ENCODE peak calls at places on chromosomes 12 and 14, in ten cellular contexts. One of them, this sample, is unnamed.

GRCh38 chr12:132719141-132719953 is 8.7 kb downstream of the PGAM5 start:
- DNase-seq in cardiac fibroblast: no peak
- DNase-seq in ovary: no peak
- DNase-seq in fibroblast of lung: no peak
- DNase-seq in HFFc6: no peak
- DNase-seq in fibroblast of the aortic adventitia: no peak
- DNase-seq in mammary epithelial cell: peak; percentile 20
- DNase-seq in WTC11: no peak
- DNase-seq in activated CD8-positive, alpha-beta T cell treated with anti-CD3 and anti-CD28 coated beads for 36 hours: no peak
- DNase-seq in endodermal cell: no peak
- DNase-seq in this sample: no peak

GRCh38 chr14:39381366-39381765 is 50.9 kb downstream of the FBXO33 start:
- DNase-seq in mammary epithelial cell: no peak
- DNase-seq in WTC11: no peak
- DNase-seq in cardiac fibroblast: no peak
- DNase-seq in endodermal cell: no peak
- DNase-seq in activated CD8-positive, alpha-beta T cell treated with anti-CD3 and anti-CD28 coated beads for 36 hours: no peak
- DNase-seq in ovary: peak; percentile 20
- DNase-seq in fibroblast of the aortic adventitia: no peak
- DNase-seq in HFFc6: no peak
- DNase-seq in fibroblast of lung: peak; percentile 7
- DNase-seq in this sample: no peak

GRCh38 chr12:24044973-24045703 is 95.7 kb upstream of the SOX5 start:
- DNase-seq in cardiac fibroblast: peak; percentile 10
- DNase-seq in ovary: no peak
- DNase-seq in HFFc6: no peak
- DNase-seq in fibroblast of lung: no peak
- DNase-seq in endodermal cell: no peak
- DNase-seq in activated CD8-positive, alpha-beta T cell treated with anti-CD3 and anti-CD28 coated beads for 36 hours: no peak
- DNase-seq in fibroblast of the aortic adventitia: no peak
- DNase-seq in WTC11: no peak
- DNase-seq in mammary epithelial cell: no peak
- DNase-seq in this sample: no peak

GRCh38 chr14:88493392-88494185 is 61.2 kb downstream of the PTPN21 start:
- DNase-seq in fibroblast of the aortic adventitia: no peak
- DNase-seq in endodermal cell: no peak
- DNase-seq in ovary: no peak
- DNase-seq in HFFc6: no peak
- DNase-seq in cardiac fibroblast: peak; percentile 19
- DNase-seq in WTC11: no peak
- DNase-seq in mammary epithelial cell: no peak
- DNase-seq in activated CD8-positive, alpha-beta T cell treated with anti-CD3 and anti-CD28 coated beads for 36 hours: no peak
- DNase-seq in fibroblast of lung: no peak
- DNase-seq in this sample: no peak

GRCh38 chr12:6201775-6202292 is 1.6 kb downstream of the CD9 start:
- DNase-seq in ovary: no peak
- DNase-seq in activated CD8-positive, alpha-beta T cell treated with anti-CD3 and anti-CD28 coated beads for 36 hours: no peak
- DNase-seq in HFFc6: no peak
- DNase-seq in fibroblast of the aortic adventitia: no peak
- DNase-seq in fibroblast of lung: no peak
- DNase-seq in mammary epithelial cell: no peak
- DNase-seq in cardiac fibroblast: no peak
- DNase-seq in WTC11: no peak
- DNase-seq in endodermal cell: no peak
- DNase-seq in this sample: no peak

GRCh38 chr14:56185991-56186390 is 67.8 kb downstream of the PELI2 start:
- DNase-seq in activated CD8-positive, alpha-beta T cell treated with anti-CD3 and anti-CD28 coated beads for 36 hours: no peak
- DNase-seq in ovary: no peak
- DNase-seq in endodermal cell: no peak
- DNase-seq in fibroblast of lung: no peak
- DNase-seq in cardiac fibroblast: no peak
- DNase-seq in WTC11: no peak
- DNase-seq in mammary epithelial cell: no peak
- DNase-seq in fibroblast of the aortic adventitia: no peak
- DNase-seq in HFFc6: no peak
- DNase-seq in this sample: no peak

GRCh38 chr14:101772770-101773169 is 11.3 kb downstream of the PPP2R5C start:
- DNase-seq in cardiac fibroblast: no peak
- DNase-seq in ovary: no peak
- DNase-seq in activated CD8-positive, alpha-beta T cell treated with anti-CD3 and anti-CD28 coated beads for 36 hours: no peak
- DNase-seq in HFFc6: no peak
- DNase-seq in endodermal cell: no peak
- DNase-seq in fibroblast of lung: no peak
- DNase-seq in WTC11: no peak
- DNase-seq in fibroblast of the aortic adventitia: no peak
- DNase-seq in mammary epithelial cell: no peak
- DNase-seq in this sample: no peak

GRCh38 chr14:68526420-68527105 is 266.3 kb downstream of the ZFP36L1 start:
- DNase-seq in WTC11: no peak
- DNase-seq in cardiac fibroblast: no peak
- DNase-seq in endodermal cell: no peak
- DNase-seq in fibroblast of lung: peak; percentile 79
- DNase-seq in mammary epithelial cell: no peak
- DNase-seq in activated CD8-positive, alpha-beta T cell treated with anti-CD3 and anti-CD28 coated beads for 36 hours: no peak
- DNase-seq in HFFc6: no peak
- DNase-seq in fibroblast of the aortic adventitia: peak; percentile 37
- DNase-seq in ovary: no peak
- DNase-seq in this sample: no peak

GRCh38 chr14:72901361-72901760 is 7.5 kb upstream of the DPF3 start:
- DNase-seq in mammary epithelial cell: no peak
- DNase-seq in cardiac fibroblast: no peak
- DNase-seq in ovary: no peak
- DNase-seq in fibroblast of the aortic adventitia: no peak
- DNase-seq in HFFc6: no peak
- DNase-seq in endodermal cell: no peak
- DNase-seq in WTC11: no peak
- DNase-seq in fibroblast of lung: no peak
- DNase-seq in activated CD8-positive, alpha-beta T cell treated with anti-CD3 and anti-CD28 coated beads for 36 hours: no peak
- DNase-seq in this sample: no peak

GRCh38 chr12:89185889-89186288 is 166.4 kb downstream of the DUSP6 start:
- DNase-seq in WTC11: no peak
- DNase-seq in ovary: no peak
- DNase-seq in fibroblast of lung: no peak
- DNase-seq in HFFc6: no peak
- DNase-seq in fibroblast of the aortic adventitia: peak; percentile 16
- DNase-seq in activated CD8-positive, alpha-beta T cell treated with anti-CD3 and anti-CD28 coated beads for 36 hours: no peak
- DNase-seq in endodermal cell: no peak
- DNase-seq in mammary epithelial cell: peak; percentile 63
- DNase-seq in cardiac fibroblast: no peak
- DNase-seq in this sample: no peak

GRCh38 chr12:31496257-31496656 is 94.7 kb downstream of the DENND5B start:
- DNase-seq in WTC11: no peak
- DNase-seq in mammary epithelial cell: no peak
- DNase-seq in fibroblast of the aortic adventitia: no peak
- DNase-seq in HFFc6: no peak
- DNase-seq in endodermal cell: no peak
- DNase-seq in ovary: no peak
- DNase-seq in fibroblast of lung: peak; percentile 20
- DNase-seq in cardiac fibroblast: no peak
- DNase-seq in activated CD8-positive, alpha-beta T cell treated with anti-CD3 and anti-CD28 coated beads for 36 hours: no peak
- DNase-seq in this sample: no peak

GRCh38 chr12:1634590-1635191 is 5.7 kb downstream of the WNT5B start:
- DNase-seq in WTC11: peak; percentile 83
- DNase-seq in activated CD8-positive, alpha-beta T cell treated with anti-CD3 and anti-CD28 coated beads for 36 hours: peak; percentile 72
- DNase-seq in mammary epithelial cell: peak; percentile 43
- DNase-seq in fibroblast of lung: peak; percentile 57
- DNase-seq in fibroblast of the aortic adventitia: peak; percentile 81
- DNase-seq in ovary: peak; percentile 77
- DNase-seq in endodermal cell: peak; percentile 97
- DNase-seq in cardiac fibroblast: peak; percentile 89
- DNase-seq in HFFc6: peak; percentile 65
- DNase-seq in this sample: peak; percentile 86

GRCh38 chr14:104794641-104795467 is 694 bp downstream of the AKT1 start:
- DNase-seq in mammary epithelial cell: peak; percentile 23
- DNase-seq in fibroblast of lung: peak; percentile 33
- DNase-seq in WTC11: no peak
- DNase-seq in fibroblast of the aortic adventitia: peak; percentile 22
- DNase-seq in activated CD8-positive, alpha-beta T cell treated with anti-CD3 and anti-CD28 coated beads for 36 hours: peak; percentile 31
- DNase-seq in endodermal cell: peak; percentile 76
- DNase-seq in cardiac fibroblast: no peak
- DNase-seq in ovary: no peak
- DNase-seq in HFFc6: no peak
- DNase-seq in this sample: no peak

GRCh38 chr14:105908481-105908911 is 382.1 kb downstream of the TMEM121 start:
- DNase-seq in activated CD8-positive, alpha-beta T cell treated with anti-CD3 and anti-CD28 coated beads for 36 hours: peak; percentile 37
- DNase-seq in cardiac fibroblast: no peak
- DNase-seq in endodermal cell: no peak
- DNase-seq in ovary: no peak
- DNase-seq in fibroblast of lung: no peak
- DNase-seq in WTC11: no peak
- DNase-seq in fibroblast of the aortic adventitia: no peak
- DNase-seq in HFFc6: no peak
- DNase-seq in mammary epithelial cell: no peak
- DNase-seq in this sample: no peak

GRCh38 chr12:29159690-29160089 is 10.6 kb downstream of the FAR2 start:
- DNase-seq in fibroblast of the aortic adventitia: no peak
- DNase-seq in endodermal cell: no peak
- DNase-seq in HFFc6: no peak
- DNase-seq in cardiac fibroblast: no peak
- DNase-seq in ovary: no peak
- DNase-seq in fibroblast of lung: no peak
- DNase-seq in WTC11: no peak
- DNase-seq in activated CD8-positive, alpha-beta T cell treated with anti-CD3 and anti-CD28 coated beads for 36 hours: no peak
- DNase-seq in mammary epithelial cell: no peak
- DNase-seq in this sample: no peak

GRCh38 chr14:24065408-24065807 is 6.0 kb upstream of the CPNE6 start:
- DNase-seq in HFFc6: no peak
- DNase-seq in activated CD8-positive, alpha-beta T cell treated with anti-CD3 and anti-CD28 coated beads for 36 hours: no peak
- DNase-seq in WTC11: no peak
- DNase-seq in fibroblast of the aortic adventitia: no peak
- DNase-seq in cardiac fibroblast: no peak
- DNase-seq in ovary: no peak
- DNase-seq in fibroblast of lung: no peak
- DNase-seq in endodermal cell: no peak
- DNase-seq in mammary epithelial cell: no peak
- DNase-seq in this sample: no peak
- TF ChIP-seq CTCF in HFFc6: no peak
- TF ChIP-seq CTCF in activated CD8-positive, alpha-beta T cell treated with anti-CD3 and anti-CD28 coated beads for 36 hours: no peak
- TF ChIP-seq CTCF in WTC11: no peak
- TF ChIP-seq CTCF in fibroblast of the aortic adventitia: no peak
- TF ChIP-seq CTCF in cardiac fibroblast: no peak
- TF ChIP-seq CTCF in ovary: no peak
- TF ChIP-seq CTCF in fibroblast of lung: no peak
- TF ChIP-seq CTCF in endodermal cell: no peak
- TF ChIP-seq CTCF in mammary epithelial cell: no peak
- TF ChIP-seq CTCF in this sample: no peak

GRCh38 chr12:53345486-53346195 is 9.5 kb upstream of the SP7 start:
- DNase-seq in mammary epithelial cell: no peak
- DNase-seq in fibroblast of lung: no peak
- DNase-seq in activated CD8-positive, alpha-beta T cell treated with anti-CD3 and anti-CD28 coated beads for 36 hours: no peak
- DNase-seq in HFFc6: no peak
- DNase-seq in WTC11: peak; percentile 28
- DNase-seq in ovary: peak; percentile 23
- DNase-seq in cardiac fibroblast: peak; percentile 75
- DNase-seq in endodermal cell: peak; percentile 74
- DNase-seq in fibroblast of the aortic adventitia: peak; percentile 70
- DNase-seq in this sample: peak; percentile 56
- TF ChIP-seq CTCF in mammary epithelial cell: no peak
- TF ChIP-seq CTCF in fibroblast of lung: no peak
- TF ChIP-seq CTCF in activated CD8-positive, alpha-beta T cell treated with anti-CD3 and anti-CD28 coated beads for 36 hours: peak; percentile 14
- TF ChIP-seq CTCF in HFFc6: peak; percentile 24
- TF ChIP-seq CTCF in WTC11: no peak
- TF ChIP-seq CTCF in ovary: no peak
- TF ChIP-seq CTCF in cardiac fibroblast: no peak
- TF ChIP-seq CTCF in endodermal cell: no peak
- TF ChIP-seq CTCF in fibroblast of the aortic adventitia: no peak
- TF ChIP-seq CTCF in this sample: no peak

GRCh38 chr12:125775507-125775906 is 710.3 kb downstream of the AACS start:
- DNase-seq in activated CD8-positive, alpha-beta T cell treated with anti-CD3 and anti-CD28 coated beads for 36 hours: no peak
- DNase-seq in ovary: no peak
- DNase-seq in endodermal cell: no peak
- DNase-seq in fibroblast of lung: no peak
- DNase-seq in HFFc6: no peak
- DNase-seq in fibroblast of the aortic adventitia: no peak
- DNase-seq in WTC11: no peak
- DNase-seq in cardiac fibroblast: no peak
- DNase-seq in mammary epithelial cell: no peak
- DNase-seq in this sample: no peak

GRCh38 chr12:125776212-125776611 is 711.0 kb downstream of the AACS start:
- DNase-seq in WTC11: no peak
- DNase-seq in HFFc6: no peak
- DNase-seq in fibroblast of lung: no peak
- DNase-seq in fibroblast of the aortic adventitia: no peak
- DNase-seq in endodermal cell: no peak
- DNase-seq in cardiac fibroblast: no peak
- DNase-seq in activated CD8-positive, alpha-beta T cell treated with anti-CD3 and anti-CD28 coated beads for 36 hours: no peak
- DNase-seq in ovary: no peak
- DNase-seq in mammary epithelial cell: no peak
- DNase-seq in this sample: no peak

GRCh38 chr12:125772403-125772802 is 707.2 kb downstream of the AACS start:
- DNase-seq in cardiac fibroblast: no peak
- DNase-seq in fibroblast of the aortic adventitia: no peak
- DNase-seq in ovary: no peak
- DNase-seq in HFFc6: no peak
- DNase-seq in mammary epithelial cell: no peak
- DNase-seq in fibroblast of lung: no peak
- DNase-seq in WTC11: no peak
- DNase-seq in activated CD8-positive, alpha-beta T cell treated with anti-CD3 and anti-CD28 coated beads for 36 hours: no peak
- DNase-seq in endodermal cell: no peak
- DNase-seq in this sample: no peak

DNA sequence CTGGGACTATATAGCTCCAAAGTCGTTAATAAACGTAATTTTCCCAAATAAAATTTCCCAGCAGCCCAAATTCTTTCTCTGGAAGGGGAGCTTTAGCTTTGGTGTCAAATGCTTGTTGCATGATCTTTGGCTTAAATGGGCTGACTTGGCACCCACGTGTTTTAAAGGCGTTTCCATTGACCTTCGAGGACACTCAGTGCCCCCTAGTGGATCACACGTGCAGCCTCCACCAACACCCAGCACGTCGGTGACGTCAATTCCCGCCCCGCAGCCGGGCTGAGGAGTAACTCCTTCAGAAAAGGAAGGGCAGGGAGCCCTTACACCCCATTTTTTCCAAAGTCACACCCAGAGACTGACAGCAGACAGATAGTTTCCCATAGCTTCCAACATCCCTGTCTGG is 707.8 kb downstream of the AACS start:
- DNase-seq in mammary epithelial cell: no peak
- DNase-seq in ovary: no peak
- DNase-seq in activated CD8-positive, alpha-beta T cell treated with anti-CD3 and anti-CD28 coated beads for 36 hours: peak; percentile 32
- DNase-seq in cardiac fibroblast: no peak
- DNase-seq in WTC11: peak; percentile 32
- DNase-seq in endodermal cell: peak; percentile 91
- DNase-seq in HFFc6: no peak
- DNase-seq in fibroblast of lung: peak; percentile 8
- DNase-seq in fibroblast of the aortic adventitia: no peak
- DNase-seq in this sample: peak; percentile 34
- TF ChIP-seq CTCF in mammary epithelial cell: no peak
- TF ChIP-seq CTCF in ovary: no peak
- TF ChIP-seq CTCF in activated CD8-positive, alpha-beta T cell treated with anti-CD3 and anti-CD28 coated beads for 36 hours: no peak
- TF ChIP-seq CTCF in cardiac fibroblast: no peak
- TF ChIP-seq CTCF in WTC11: peak; percentile 26
- TF ChIP-seq CTCF in endodermal cell: peak; percentile 77
- TF ChIP-seq CTCF in HFFc6: peak; percentile 31
- TF ChIP-seq CTCF in fibroblast of lung: no peak
- TF ChIP-seq CTCF in fibroblast of the aortic adventitia: no peak
- TF ChIP-seq CTCF in this sample: peak; percentile 50

DNA sequence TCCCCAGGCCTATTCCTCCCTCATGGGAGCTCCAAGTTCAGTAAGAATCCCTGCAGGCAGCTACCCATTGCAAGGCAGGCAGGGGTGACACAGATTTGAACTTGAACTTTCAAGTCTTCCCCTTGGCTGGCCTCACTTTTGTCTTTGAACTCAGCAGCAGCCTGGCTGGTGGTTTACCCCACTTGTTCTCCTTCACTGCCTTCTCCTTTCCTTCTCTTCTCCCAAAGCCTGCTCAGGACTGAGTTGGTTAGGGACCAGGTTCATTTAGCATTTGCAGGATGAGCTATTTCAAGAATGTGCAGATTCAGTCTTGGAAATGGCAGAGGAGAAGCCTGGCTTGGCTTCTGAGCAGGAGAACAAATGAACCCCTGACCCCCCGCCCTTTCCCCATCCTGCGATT is 67.7 kb upstream of the TBX3 start:
- DNase-seq in fibroblast of lung: no peak
- DNase-seq in ovary: no peak
- DNase-seq in WTC11: no peak
- DNase-seq in activated CD8-positive, alpha-beta T cell treated with anti-CD3 and anti-CD28 coated beads for 36 hours: no peak
- DNase-seq in endodermal cell: no peak
- DNase-seq in cardiac fibroblast: no peak
- DNase-seq in HFFc6: no peak
- DNase-seq in mammary epithelial cell: no peak
- DNase-seq in fibroblast of the aortic adventitia: no peak
- DNase-seq in this sample: no peak
- TF ChIP-seq CTCF in fibroblast of lung: no peak
- TF ChIP-seq CTCF in ovary: no peak
- TF ChIP-seq CTCF in WTC11: no peak
- TF ChIP-seq CTCF in activated CD8-positive, alpha-beta T cell treated with anti-CD3 and anti-CD28 coated beads for 36 hours: no peak
- TF ChIP-seq CTCF in endodermal cell: no peak
- TF ChIP-seq CTCF in cardiac fibroblast: no peak
- TF ChIP-seq CTCF in HFFc6: no peak
- TF ChIP-seq CTCF in mammary epithelial cell: no peak
- TF ChIP-seq CTCF in fibroblast of the aortic adventitia: no peak
- TF ChIP-seq CTCF in this sample: no peak

This sample was measured in glutamatergic neuron.